ENCODE peak calls at places on chromosomes 5 and 9, in six cellular contexts. H is fibroblast of pulmonary artery, B is heart left ventricle, A is psoas muscle, R is GM12865, C is NB4. Y is an unnamed sample.

GRCh38 chr5:139901971-139902370 is 106.4 kb downstream of the PSD2 start:
- DNase-seq in C (no peak), B (no peak), A (no peak), H (no peak), R (no peak), Y (no peak)

GRCh38 chr9:19552282-19552681 is 143.5 kb downstream of the ACER2 start:
- DNase-seq in A (no peak), H (no peak), C (no peak), R (no peak), B (no peak), Y (no peak)

GRCh38 chr5:149257875-149258705 is 13.6 kb upstream of the AFAP1L1 start:
- DNase-seq in B (no peak), A (no peak), R (no peak), H (peak), C (no peak), Y (no peak)

GRCh38 chr9:127555830-127556820 is 56.0 kb upstream of the STXBP1 start:
- DNase-seq in B (peak), R (peak), A (peak), C (peak), H (peak), Y (peak)

GRCh38 chr5:13553896-13554295 is 390.6 kb downstream of the DNAH5 start:
- DNase-seq in A (no peak), B (no peak), C (peak), H (no peak), R (peak), Y (peak)

GRCh38 chr9:109083813-109084405 is 35.8 kb downstream of the TMEM245 start:
- DNase-seq in H (no peak), C (no peak), B (no peak), R (no peak), A (no peak), Y (no peak)

GRCh38 chr5:59038169-59039002 is 455.5 kb downstream of the RAB3C start:
- DNase-seq in C (peak), R (no peak), A (peak), B (no peak), H (no peak), Y (peak)

GRCh38 chr5:14319102-14319501 is 176.0 kb downstream of the TRIO start:
- DNase-seq in A (no peak), C (no peak), B (no peak), R (no peak), H (no peak), Y (no peak)

GRCh38 chr5:3595102-3595961 is at the start of gene IRX1:
- DNase-seq in R (no peak), H (no peak), A (no peak), C (no peak), B (no peak), Y (no peak)

GRCh38 chr5:68046445-68046844 is 169.1 kb upstream of the PIK3R1 start:
- DNase-seq in R (no peak), B (no peak), A (peak), H (peak), C (peak), Y (no peak)

GRCh38 chr5:159178978-159179377 is 30.4 kb downstream of the RNF145 start:
- DNase-seq in R (peak), C (peak), A (no peak), B (no peak), H (peak), Y (no peak)

GRCh38 chr9:21031091-21031817 is at the start of gene HACD4:
- DNase-seq in R (peak), H (peak), C (peak), B (peak), A (peak), Y (peak)

GRCh38 chr5:122743231-122743630 is 31.6 kb upstream of the SNX2 start:
- DNase-seq in A (no peak), C (no peak), R (no peak), H (no peak), B (no peak), Y (no peak)

GRCh38 chr5:84113246-84114118 is 271.2 kb downstream of the EDIL3 start:
- DNase-seq in A (no peak), H (no peak), R (no peak), B (no peak), C (no peak), Y (no peak)

GRCh38 chr9:16901589-16901988 is 31.1 kb upstream of the BNC2 start:
- DNase-seq in B (no peak), A (no peak), H (peak), R (no peak), C (peak), Y (no peak)

GRCh38 chr9:126822278-126822677 is 17.4 kb downstream of the ZBTB43 start:
- DNase-seq in R (no peak), A (no peak), B (peak), C (no peak), H (no peak), Y (no peak)

GRCh38 chr9:114906922-114907571 is 23.3 kb downstream of the TNFSF8 start:
- DNase-seq in A (no peak), C (peak), H (peak), B (no peak), R (peak), Y (no peak)

GRCh38 chr9:129933709-129934586 is 98.7 kb downstream of the USP20 start:
- DNase-seq in C (no peak), R (peak), B (no peak), H (no peak), A (no peak), Y (no peak)

GRCh38 chr9:129939426-129939825 is 103.6 kb downstream of the FNBP1 start:
- DNase-seq in H (no peak), A (no peak), C (no peak), R (no peak), B (no peak), Y (no peak)

GRCh38 chr9:129936222-129936621 is 101.0 kb downstream of the USP20 start:
- DNase-seq in H (no peak), C (no peak), R (no peak), A (no peak), B (no peak), Y (peak)

GRCh38 chr9:129933215-129933614 is 98.0 kb downstream of the USP20 start:
- DNase-seq in A (no peak), C (no peak), H (no peak), B (no peak), R (no peak), Y (no peak)

GRCh38 chr9:129938291-129938979 is 103.2 kb downstream of the USP20 start:
- DNase-seq in H (peak), C (no peak), R (no peak), B (no peak), A (no peak), Y (no peak)
- H3K4me3 ChIP-seq in H (no peak), C (no peak), R (no peak), B (no peak), A (no peak), Y (no peak)

DNA sequence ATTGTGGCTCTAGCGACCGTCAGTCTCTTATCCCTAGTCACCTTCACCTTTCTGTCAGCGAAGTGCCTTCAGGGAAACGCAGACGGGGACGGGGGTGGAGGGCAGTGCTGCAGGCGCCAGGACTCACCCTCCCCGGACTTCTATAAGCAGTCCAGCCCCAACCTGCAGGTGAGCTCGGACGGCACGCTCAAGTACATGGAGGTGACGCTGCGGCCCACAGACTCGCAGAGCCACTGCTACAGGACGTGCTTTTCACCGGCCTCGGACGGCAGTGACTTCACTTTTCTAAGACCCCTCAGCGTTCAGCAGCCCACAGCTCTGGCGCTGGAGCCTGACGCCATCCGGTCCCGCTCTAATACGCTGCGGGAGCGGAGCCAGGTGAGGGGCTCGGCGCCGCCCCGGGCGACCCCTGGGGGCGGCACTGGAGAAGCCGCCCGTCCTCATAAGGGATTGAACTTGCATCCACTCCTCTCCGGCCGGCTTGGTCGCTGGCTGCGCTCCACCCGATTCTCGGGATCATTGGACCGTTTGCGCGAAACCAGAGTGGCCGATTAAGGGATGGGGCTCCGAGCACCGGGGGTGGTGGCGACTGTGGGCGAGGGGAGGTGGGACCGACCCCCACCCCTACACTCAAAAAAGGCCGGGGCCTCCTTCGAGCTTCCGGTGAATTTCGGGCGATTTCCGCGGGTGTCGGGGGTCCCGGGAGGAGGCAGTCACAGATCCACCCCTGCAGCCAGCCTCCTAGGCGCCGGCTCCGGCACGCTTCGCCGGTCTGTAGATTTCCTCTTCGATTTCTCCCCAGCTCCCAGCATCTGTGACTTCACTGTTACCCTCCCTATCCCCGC is 2.7 kb downstream of the PCDHGC5 start:
- DNase-seq in H (no peak), R (peak), C (no peak), B (no peak), A (no peak), Y (no peak)
- H3K4me3 ChIP-seq in H (no peak), R (peak), C (no peak), B (peak), A (no peak), Y (peak)

DNA sequence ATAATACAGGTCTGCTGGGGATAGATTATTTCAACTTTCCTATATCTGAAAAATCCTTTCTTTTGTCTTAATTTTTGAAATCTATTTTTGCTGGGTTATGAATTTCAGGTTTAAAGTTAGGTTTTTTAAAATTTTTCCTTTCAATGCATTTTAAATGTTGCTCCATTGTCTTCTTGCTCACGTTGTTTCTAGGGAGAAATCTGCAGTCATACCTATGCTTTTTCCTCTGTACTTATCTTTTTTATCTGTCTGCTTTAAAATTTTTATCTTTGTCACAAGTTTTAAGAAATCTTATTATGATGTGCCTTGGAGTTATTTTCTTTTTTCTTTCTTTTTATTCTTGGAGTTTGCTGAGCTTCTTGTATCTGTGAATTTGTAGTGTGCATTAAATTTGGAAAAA is 412.0 kb upstream of the KIF2A start:
- DNase-seq in C (no peak), B (no peak), A (no peak), H (no peak), R (no peak), Y (no peak)
- H3K4me3 ChIP-seq in C (no peak), B (no peak), A (no peak), H (no peak), R (no peak), Y (no peak)

GRCh38 chr9:96554326-96554725 is 65.3 kb downstream of the CDC14B start:
- DNase-seq in B (no peak), A (no peak), C (no peak), H (no peak), R (no peak), Y (no peak)

GRCh38 chr9:96553070-96553469 is 66.6 kb downstream of the CDC14B start:
- DNase-seq in A (no peak), C (no peak), B (no peak), R (no peak), H (peak), Y (no peak)

GRCh38 chr9:96555567-96556386 is 63.9 kb downstream of the CDC14B start:
- DNase-seq in C (no peak), H (peak), B (no peak), R (no peak), A (no peak), Y (no peak)

GRCh38 chr9:96556701-96557461 is 62.8 kb downstream of the CDC14B start:
- DNase-seq in R (no peak), A (peak), B (peak), C (no peak), H (no peak), Y (no peak)

GRCh38 chr9:96554801-96555566 is 64.7 kb downstream of the CDC14B start:
- DNase-seq in H (peak), A (no peak), C (no peak), B (no peak), R (no peak), Y (no peak)
- H3K4me3 ChIP-seq in H (no peak), A (no peak), C (no peak), B (no peak), R (no peak), Y (no peak)

GRCh38 chr9:82829818-82830217 is 233.1 kb downstream of the RASEF start:
- DNase-seq in C (no peak), H (no peak), B (no peak), A (no peak), R (no peak), Y (no peak)
- H3K4me3 ChIP-seq in C (no peak), H (no peak), B (no peak), A (no peak), R (no peak), Y (no peak)

DNA sequence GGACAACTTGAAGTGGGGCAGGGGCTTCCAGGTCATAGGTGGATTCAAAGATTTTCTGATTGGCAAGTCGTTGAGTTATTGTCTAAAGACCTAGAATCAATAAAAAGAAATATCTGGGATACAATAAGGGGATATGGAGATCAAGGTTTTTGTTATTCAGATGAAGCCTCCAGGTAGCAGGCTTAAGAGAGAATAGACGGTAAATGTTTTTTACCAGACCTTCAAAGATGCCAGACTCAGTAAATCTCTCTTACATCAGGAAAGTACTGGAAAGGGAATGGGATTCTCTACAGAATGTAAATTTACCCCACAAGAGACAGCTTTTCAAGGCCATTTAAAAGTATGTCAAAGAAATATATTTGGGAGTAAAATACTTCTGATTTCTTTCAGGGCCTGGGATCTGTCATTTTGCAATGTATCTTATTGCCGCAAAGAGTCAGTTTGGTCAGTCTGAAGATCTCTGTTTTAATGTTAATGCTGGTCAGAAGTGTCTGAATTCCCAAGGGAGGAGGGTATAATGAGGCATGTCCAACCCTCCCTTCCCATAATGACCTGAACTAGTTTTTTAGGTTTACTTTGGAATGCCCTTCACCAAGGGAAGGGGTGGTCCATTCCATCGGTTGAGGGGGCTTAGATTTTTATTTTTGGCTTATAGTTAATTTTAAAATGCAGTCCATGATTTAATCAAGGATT is 13.6 kb upstream of the LYSMD3 start:
- DNase-seq in C (no peak), B (no peak), A (no peak), H (no peak), R (no peak), Y (no peak)
- H3K4me3 ChIP-seq in C (no peak), B (no peak), A (no peak), H (no peak), R (no peak), Y (no peak)

DNA sequence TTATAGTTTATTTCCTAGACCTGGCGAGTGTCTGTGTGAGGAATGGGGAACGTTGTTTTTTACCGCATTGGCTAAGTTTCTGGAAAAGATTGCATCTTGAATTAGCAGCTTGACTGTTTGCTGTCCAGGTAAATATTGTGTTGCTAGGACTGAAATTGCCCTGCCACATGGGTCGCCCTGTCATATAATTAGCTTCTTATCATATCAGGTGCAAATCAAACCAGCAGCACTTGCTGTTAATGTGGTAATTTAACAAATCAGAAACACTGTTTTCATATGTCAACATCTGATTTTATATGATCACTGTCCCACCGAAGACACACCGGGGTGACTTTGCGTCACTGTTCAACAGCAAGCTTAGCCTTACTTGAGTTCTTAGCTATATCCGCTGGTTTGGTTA is 63.7 kb upstream of the ZNF622 start:
- DNase-seq in R (no peak), C (no peak), A (no peak), H (no peak), B (no peak), Y (no peak)
- H3K4me3 ChIP-seq in R (no peak), C (no peak), A (peak), H (no peak), B (no peak), Y (no peak)

DNA sequence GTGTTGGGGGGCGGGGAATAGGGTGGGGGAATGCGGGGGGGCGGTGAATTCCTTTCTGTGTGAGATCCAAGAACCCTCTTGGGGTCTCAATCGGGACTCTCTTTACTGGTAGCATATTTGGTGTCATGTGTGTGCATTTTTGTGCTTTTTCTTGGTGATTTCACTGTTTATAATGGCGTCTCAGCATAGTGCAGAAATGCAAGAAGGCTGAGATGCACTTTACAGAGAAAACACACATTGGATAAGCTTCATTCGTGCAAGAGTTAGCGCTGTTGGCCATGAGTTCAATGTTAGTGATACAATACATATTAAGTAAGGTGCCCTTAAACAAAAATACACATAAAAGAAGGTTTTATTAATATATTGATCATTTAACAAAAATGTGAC is 771 bp upstream of the ENTPD8 start:
- DNase-seq in A (no peak), B (no peak), H (no peak), R (no peak), C (no peak), Y (no peak)
- H3K4me3 ChIP-seq in A (no peak), B (no peak), H (no peak), R (no peak), C (no peak), Y (peak)